ENCODE peak calls at places on chromosomes 13 and 19, in eight cellular contexts. One of them, this sample, is unnamed.

GRCh38 chr19:33441277-33441699 is 67.8 kb downstream of the CEBPG start:
- DNase-seq in psoas muscle: no peak
- DNase-seq in thoracic aorta: no peak
- DNase-seq in cardiac muscle cell: no peak
- DNase-seq in ascending aorta: no peak
- DNase-seq in stomach: no peak
- DNase-seq in OCI-LY7: no peak
- DNase-seq in HL-60: no peak
- DNase-seq in this sample: no peak

GRCh38 chr19:44142014-44142523 is 715 bp downstream of the ZNF234 start:
- DNase-seq in psoas muscle: peak; percentile 14
- DNase-seq in thoracic aorta: no peak
- DNase-seq in cardiac muscle cell: peak; percentile 43
- DNase-seq in ascending aorta: no peak
- DNase-seq in stomach: no peak
- DNase-seq in OCI-LY7: no peak
- DNase-seq in HL-60: peak; percentile 35
- DNase-seq in this sample: no peak

GRCh38 chr13:52751196-52751595 is 11.6 kb upstream of the CNMD start:
- DNase-seq in psoas muscle: no peak
- DNase-seq in thoracic aorta: no peak
- DNase-seq in cardiac muscle cell: no peak
- DNase-seq in ascending aorta: no peak
- DNase-seq in stomach: no peak
- DNase-seq in OCI-LY7: no peak
- DNase-seq in HL-60: no peak
- DNase-seq in this sample: no peak

GRCh38 chr19:32646556-32646955 is 28.4 kb downstream of the ANKRD27 start:
- DNase-seq in psoas muscle: no peak
- DNase-seq in thoracic aorta: no peak
- DNase-seq in cardiac muscle cell: no peak
- DNase-seq in ascending aorta: no peak
- DNase-seq in stomach: no peak
- DNase-seq in OCI-LY7: no peak
- DNase-seq in HL-60: no peak
- DNase-seq in this sample: no peak

GRCh38 chr13:110760611-110761010 is 47.1 kb downstream of the ING1 start:
- DNase-seq in psoas muscle: no peak
- DNase-seq in thoracic aorta: no peak
- DNase-seq in cardiac muscle cell: no peak
- DNase-seq in ascending aorta: no peak
- DNase-seq in stomach: no peak
- DNase-seq in OCI-LY7: no peak
- DNase-seq in HL-60: no peak
- DNase-seq in this sample: no peak

GRCh38 chr13:106129273-106129672 is 406.2 kb downstream of the EFNB2 start:
- DNase-seq in psoas muscle: no peak
- DNase-seq in thoracic aorta: no peak
- DNase-seq in cardiac muscle cell: no peak
- DNase-seq in ascending aorta: no peak
- DNase-seq in stomach: no peak
- DNase-seq in OCI-LY7: no peak
- DNase-seq in HL-60: no peak
- DNase-seq in this sample: no peak

GRCh38 chr13:40590112-40590862 is 76.2 kb downstream of the FOXO1 start:
- DNase-seq in psoas muscle: no peak
- DNase-seq in thoracic aorta: no peak
- DNase-seq in cardiac muscle cell: no peak
- DNase-seq in ascending aorta: no peak
- DNase-seq in stomach: no peak
- DNase-seq in OCI-LY7: no peak
- DNase-seq in HL-60: no peak
- DNase-seq in this sample: no peak

GRCh38 chr13:74021507-74021906 is 112.7 kb downstream of the KLF12 start:
- DNase-seq in psoas muscle: no peak
- DNase-seq in thoracic aorta: no peak
- DNase-seq in cardiac muscle cell: no peak
- DNase-seq in ascending aorta: no peak
- DNase-seq in stomach: no peak
- DNase-seq in OCI-LY7: no peak
- DNase-seq in HL-60: no peak
- DNase-seq in this sample: no peak

GRCh38 chr13:25727776-25728175 is 324.0 kb downstream of the SHISA2 start:
- DNase-seq in psoas muscle: no peak
- DNase-seq in thoracic aorta: no peak
- DNase-seq in cardiac muscle cell: no peak
- DNase-seq in ascending aorta: no peak
- DNase-seq in stomach: no peak
- DNase-seq in OCI-LY7: no peak
- DNase-seq in HL-60: no peak
- DNase-seq in this sample: no peak

GRCh38 chr13:113029487-113030258 is 60.7 kb downstream of the MCF2L start:
- DNase-seq in psoas muscle: no peak
- DNase-seq in thoracic aorta: no peak
- DNase-seq in cardiac muscle cell: peak; percentile 18
- DNase-seq in ascending aorta: no peak
- DNase-seq in stomach: peak; percentile 53
- DNase-seq in OCI-LY7: peak; percentile 34
- DNase-seq in HL-60: peak; percentile 27
- DNase-seq in this sample: no peak

GRCh38 chr13:22278336-22278929 is 607.6 kb downstream of the FGF9 start:
- DNase-seq in psoas muscle: no peak
- DNase-seq in thoracic aorta: no peak
- DNase-seq in cardiac muscle cell: peak; percentile 10
- DNase-seq in ascending aorta: no peak
- DNase-seq in stomach: peak; percentile 72
- DNase-seq in OCI-LY7: peak; percentile 32
- DNase-seq in HL-60: peak; percentile 32
- DNase-seq in this sample: peak; percentile 42

GRCh38 chr19:1113986-1114483 is 10.2 kb downstream of the GPX4 start:
- DNase-seq in psoas muscle: no peak
- DNase-seq in thoracic aorta: no peak
- DNase-seq in cardiac muscle cell: no peak
- DNase-seq in ascending aorta: no peak
- DNase-seq in stomach: no peak
- DNase-seq in OCI-LY7: no peak
- DNase-seq in HL-60: no peak
- DNase-seq in this sample: no peak

GRCh38 chr19:47226426-47227346 is 4.3 kb downstream of the BBC3 start:
- DNase-seq in psoas muscle: peak; percentile 88
- DNase-seq in thoracic aorta: peak; percentile 39
- DNase-seq in cardiac muscle cell: peak; percentile 80
- DNase-seq in ascending aorta: peak; percentile 86
- DNase-seq in stomach: peak; percentile 80
- DNase-seq in OCI-LY7: peak; percentile 93
- DNase-seq in HL-60: peak; percentile 87
- DNase-seq in this sample: peak; percentile 93

GRCh38 chr19:4543444-4543843 is 3.6 kb upstream of the LRG1 start:
- DNase-seq in psoas muscle: no peak
- DNase-seq in thoracic aorta: no peak
- DNase-seq in cardiac muscle cell: no peak
- DNase-seq in ascending aorta: no peak
- DNase-seq in stomach: no peak
- DNase-seq in OCI-LY7: no peak
- DNase-seq in HL-60: no peak
- DNase-seq in this sample: no peak

GRCh38 chr13:31790992-31791391 is 51.7 kb downstream of the RXFP2 start:
- DNase-seq in psoas muscle: no peak
- DNase-seq in thoracic aorta: no peak
- DNase-seq in cardiac muscle cell: no peak
- DNase-seq in ascending aorta: no peak
- DNase-seq in stomach: no peak
- DNase-seq in OCI-LY7: no peak
- DNase-seq in HL-60: no peak
- DNase-seq in this sample: no peak

GRCh38 chr19:9406798-9407352 is 28.5 kb downstream of the ZNF266 start:
- DNase-seq in psoas muscle: peak; percentile 81
- DNase-seq in thoracic aorta: no peak
- DNase-seq in cardiac muscle cell: peak; percentile 92
- DNase-seq in ascending aorta: peak; percentile 21
- DNase-seq in stomach: peak; percentile 32
- DNase-seq in OCI-LY7: no peak
- DNase-seq in HL-60: peak; percentile 89
- DNase-seq in this sample: peak; percentile 28

GRCh38 chr19:14560776-14561108 is 11.1 kb downstream of the NDUFB7 start:
- DNase-seq in psoas muscle: no peak
- DNase-seq in thoracic aorta: no peak
- DNase-seq in cardiac muscle cell: no peak
- DNase-seq in ascending aorta: no peak
- DNase-seq in stomach: no peak
- DNase-seq in OCI-LY7: no peak
- DNase-seq in HL-60: no peak
- DNase-seq in this sample: no peak

DNA sequence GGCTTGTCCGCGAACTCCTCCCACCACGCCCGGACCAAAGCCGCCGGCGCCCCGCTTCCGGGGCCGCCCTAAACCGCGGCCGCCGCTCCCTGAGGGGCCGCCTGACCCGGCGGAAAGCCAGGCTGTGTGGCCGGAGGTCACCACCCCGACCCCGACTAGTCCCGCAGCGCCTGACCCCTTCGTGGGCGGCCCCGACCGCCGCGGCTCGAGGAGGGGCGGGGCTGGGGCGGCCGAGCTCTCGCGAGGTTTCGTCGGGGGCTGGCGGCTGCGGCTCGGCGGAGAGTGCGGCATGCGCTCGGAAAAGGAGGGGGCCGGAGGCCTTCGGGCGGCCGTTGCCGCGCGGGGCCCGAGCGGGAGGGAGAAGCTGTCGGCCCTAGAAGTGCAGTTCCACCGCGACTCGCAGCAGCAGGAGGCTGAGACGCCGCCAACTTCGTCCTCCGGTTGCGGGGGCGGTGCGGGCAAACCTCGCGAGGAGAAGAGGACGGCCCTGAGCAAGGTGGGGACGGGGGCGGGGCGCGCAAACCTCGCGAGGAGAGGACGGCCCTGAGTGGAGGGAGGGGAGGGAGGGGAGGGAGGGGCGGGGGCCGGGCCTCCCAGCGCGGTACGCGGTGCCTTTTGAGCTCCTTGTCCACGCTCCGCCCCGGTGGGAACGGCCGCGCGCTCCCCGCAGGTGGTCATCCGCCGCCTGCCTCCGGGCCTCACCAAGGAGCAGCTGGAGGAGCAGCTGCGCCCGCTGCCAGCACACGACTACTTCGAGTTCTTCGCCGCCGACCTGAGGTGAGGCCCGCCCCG is at the start of gene UPF3A:
- DNase-seq in psoas muscle: peak; percentile 91
- DNase-seq in thoracic aorta: peak; percentile 66
- DNase-seq in cardiac muscle cell: peak; percentile 97
- DNase-seq in ascending aorta: peak; percentile 55
- DNase-seq in stomach: peak; percentile 89
- DNase-seq in OCI-LY7: peak; percentile 81
- DNase-seq in HL-60: peak; percentile 92
- DNase-seq in this sample: peak; percentile 95
- TF ChIP-seq CTCF in psoas muscle: no peak
- TF ChIP-seq CTCF in thoracic aorta: no peak
- TF ChIP-seq CTCF in cardiac muscle cell: no peak
- TF ChIP-seq CTCF in ascending aorta: no peak
- TF ChIP-seq CTCF in stomach: no peak
- TF ChIP-seq CTCF in OCI-LY7: no peak
- TF ChIP-seq CTCF in HL-60: no peak
- TF ChIP-seq CTCF in this sample: no peak

GRCh38 chr13:44078806-44079378 is 199.2 kb downstream of the LACC1 start:
- DNase-seq in psoas muscle: no peak
- DNase-seq in thoracic aorta: no peak
- DNase-seq in cardiac muscle cell: no peak
- DNase-seq in ascending aorta: no peak
- DNase-seq in stomach: no peak
- DNase-seq in OCI-LY7: no peak
- DNase-seq in HL-60: no peak
- DNase-seq in this sample: no peak
- H3K27ac ChIP-seq in psoas muscle: no peak overlapping the region
- H3K27ac ChIP-seq in thoracic aorta: no peak overlapping the region
- H3K27ac ChIP-seq in cardiac muscle cell: no peak overlapping the region
- H3K27ac ChIP-seq in ascending aorta: no peak overlapping the region
- H3K27ac ChIP-seq in stomach: no peak overlapping the region
- H3K27ac ChIP-seq in OCI-LY7: no peak overlapping the region
- H3K27ac ChIP-seq in HL-60: no peak overlapping the region
- H3K27ac ChIP-seq in this sample: no peak overlapping the region

GRCh38 chr13:91459485-91459884 is 61.1 kb downstream of the GPC5 start:
- DNase-seq in psoas muscle: no peak
- DNase-seq in thoracic aorta: no peak
- DNase-seq in cardiac muscle cell: no peak
- DNase-seq in ascending aorta: no peak
- DNase-seq in stomach: no peak
- DNase-seq in OCI-LY7: peak; percentile 30
- DNase-seq in HL-60: no peak
- DNase-seq in this sample: no peak

GRCh38 chr13:91450913-91451312 is 52.5 kb downstream of the GPC5 start:
- DNase-seq in psoas muscle: no peak
- DNase-seq in thoracic aorta: no peak
- DNase-seq in cardiac muscle cell: no peak
- DNase-seq in ascending aorta: no peak
- DNase-seq in stomach: no peak
- DNase-seq in OCI-LY7: no peak
- DNase-seq in HL-60: no peak
- DNase-seq in this sample: no peak

GRCh38 chr13:91454666-91455065 is 56.2 kb downstream of the GPC5 start:
- DNase-seq in psoas muscle: no peak
- DNase-seq in thoracic aorta: no peak
- DNase-seq in cardiac muscle cell: no peak
- DNase-seq in ascending aorta: no peak
- DNase-seq in stomach: no peak
- DNase-seq in OCI-LY7: no peak
- DNase-seq in HL-60: no peak
- DNase-seq in this sample: no peak

GRCh38 chr13:91456837-91457236 is 58.4 kb downstream of the GPC5 start:
- DNase-seq in psoas muscle: no peak
- DNase-seq in thoracic aorta: no peak
- DNase-seq in cardiac muscle cell: no peak
- DNase-seq in ascending aorta: no peak
- DNase-seq in stomach: no peak
- DNase-seq in OCI-LY7: no peak
- DNase-seq in HL-60: no peak
- DNase-seq in this sample: no peak
- TF ChIP-seq CTCF in psoas muscle: no peak
- TF ChIP-seq CTCF in thoracic aorta: no peak
- TF ChIP-seq CTCF in cardiac muscle cell: no peak
- TF ChIP-seq CTCF in ascending aorta: no peak
- TF ChIP-seq CTCF in stomach: no peak
- TF ChIP-seq CTCF in OCI-LY7: no peak
- TF ChIP-seq CTCF in HL-60: no peak
- TF ChIP-seq CTCF in this sample: no peak

DNA sequence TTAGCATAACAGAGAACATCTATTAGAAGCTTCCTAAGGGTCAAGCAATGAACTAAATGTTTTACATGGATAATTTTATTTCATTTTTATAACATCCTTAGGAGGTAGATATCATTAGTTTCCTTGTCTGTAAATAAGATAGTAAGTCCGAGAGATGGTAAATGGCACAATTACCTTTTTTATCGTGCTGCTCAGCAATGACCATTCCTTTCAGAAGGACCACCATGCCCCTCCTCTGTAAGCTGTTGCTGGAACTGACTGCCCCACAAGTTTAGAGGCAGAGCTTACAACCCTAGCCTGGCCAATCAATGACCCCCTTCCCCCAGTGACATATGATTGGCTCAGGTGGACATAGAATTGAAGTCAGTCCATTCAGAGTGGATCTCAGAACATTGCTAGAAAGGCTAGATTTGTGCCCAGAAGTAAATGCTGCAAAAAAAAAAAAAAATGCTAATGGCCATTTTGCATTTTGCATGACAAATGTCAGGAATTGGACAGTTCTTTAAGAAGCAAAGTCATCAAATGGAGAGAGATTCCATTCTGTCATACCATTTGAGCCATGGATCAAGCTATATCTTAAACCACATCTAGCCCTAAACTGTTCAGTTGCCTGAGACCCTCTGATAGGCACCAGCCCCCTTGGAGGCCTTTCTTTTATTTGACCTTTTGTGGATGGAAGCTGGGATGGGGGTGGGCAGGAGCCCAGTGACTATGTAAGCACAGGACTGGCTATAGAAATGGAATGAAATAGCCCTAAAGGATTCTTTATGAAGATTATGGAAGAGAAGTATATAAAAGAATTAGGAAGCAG is 668.3 kb downstream of the UQCRFS1 start:
- DNase-seq in psoas muscle: no peak
- DNase-seq in thoracic aorta: no peak
- DNase-seq in cardiac muscle cell: no peak
- DNase-seq in ascending aorta: no peak
- DNase-seq in stomach: no peak
- DNase-seq in OCI-LY7: no peak
- DNase-seq in HL-60: no peak
- DNase-seq in this sample: no peak
- H3K27ac ChIP-seq in psoas muscle: no peak overlapping the region
- H3K27ac ChIP-seq in thoracic aorta: no peak overlapping the region
- H3K27ac ChIP-seq in cardiac muscle cell: no peak overlapping the region
- H3K27ac ChIP-seq in ascending aorta: no peak overlapping the region
- H3K27ac ChIP-seq in stomach: no peak overlapping the region
- H3K27ac ChIP-seq in OCI-LY7: no peak overlapping the region
- H3K27ac ChIP-seq in HL-60: no peak overlapping the region
- H3K27ac ChIP-seq in this sample: no peak overlapping the region